ENCODE peak calls at places on chromosomes 11 and 22, in six cellular contexts. E is right lobe of liver, Q is endothelial cell of umbilical vein, R is tibial nerve, F is right cardiac atrium, I is body of pancreas. U is an unnamed sample. For H3K4me1 and H3K9me3, the result is how much of the 10 kb centered on the place peaks cover.

GRCh38 chr22:38417252-38418060 is 37.5 kb downstream of the KCNJ4 start:
- DNase-seq in E (peak), F (peak), Q (no peak), R (no peak), I (no peak), U (no peak)

GRCh38 chr22:37898441-37899181 is 7.5 kb upstream of the MICALL1 start:
- DNase-seq in R (no peak), F (no peak), E (no peak), Q (no peak), I (peak), U (no peak)

GRCh38 chr11:13487661-13488030 is 8.2 kb downstream of the PTH start:
- DNase-seq in E (no peak), I (peak), R (no peak), Q (peak), F (no peak), U (no peak)

GRCh38 chr11:109993786-109994185 is 99.4 kb upstream of the ZC3H12C start:
- DNase-seq in F (no peak), E (no peak), Q (no peak), I (no peak), R (no peak), U (no peak)

GRCh38 chr22:23381661-23382427 is 198.2 kb downstream of the IGLL1 start:
- DNase-seq in F (no peak), R (no peak), I (no peak), Q (no peak), E (no peak), U (no peak)

GRCh38 chr11:1948389-1948788 is 1.3 kb downstream of the MRPL23 start:
- DNase-seq in F (no peak), Q (no peak), I (peak), E (no peak), R (peak), U (no peak)

GRCh38 chr11:102449651-102450570 is 2.7 kb downstream of the TMEM123 start:
- DNase-seq in F (no peak), E (no peak), Q (peak), I (no peak), R (no peak), U (no peak)

GRCh38 chr11:65279713-65280459 is 18.1 kb downstream of the POLA2 start:
- DNase-seq in I (peak), E (no peak), F (no peak), Q (peak), R (no peak), U (peak)

GRCh38 chr11:74689666-74690065 is 41.6 kb downstream of the CHRDL2 start:
- DNase-seq in E (no peak), R (no peak), I (no peak), Q (no peak), F (no peak), U (no peak)

GRCh38 chr11:4865855-4866254 is 15.8 kb upstream of the OR51T1 start:
- DNase-seq in Q (no peak), F (no peak), E (no peak), I (no peak), R (no peak), U (no peak)

GRCh38 chr11:16226245-16226644 is 130.1 kb downstream of the SOX6 start:
- DNase-seq in Q (peak), I (peak), F (peak), R (no peak), E (peak), U (no peak)

GRCh38 chr11:3808846-3809623 is 675 bp downstream of the PGAP2 start:
- DNase-seq in I (peak), R (no peak), F (no peak), Q (peak), E (no peak), U (no peak)

GRCh38 chr22:50604623-50605348 is 4.2 kb downstream of the MAPK8IP2 start:
- DNase-seq in I (no peak), Q (no peak), F (peak), E (no peak), R (no peak), U (no peak)

GRCh38 chr11:82872377-82873150 is 27.7 kb downstream of the PRCP start:
- DNase-seq in E (no peak), R (no peak), I (no peak), Q (peak), F (no peak), U (no peak)

GRCh38 chr11:110174645-110175310 is 81.6 kb downstream of the ZC3H12C start:
- DNase-seq in Q (no peak), F (peak), I (no peak), E (no peak), R (no peak), U (no peak)

GRCh38 chr11:1298695-1299492 is 10.5 kb downstream of the TOLLIP start:
- DNase-seq in R (peak), E (peak), F (peak), Q (no peak), I (peak), U (no peak)

GRCh38 chr11:65606876-65607613 is 7.0 kb downstream of the MAP3K11 start:
- DNase-seq in F (peak), Q (peak), R (peak), I (peak), E (peak), U (peak)

GRCh38 chr11:370087-370941 is 1.0 kb downstream of the B4GALNT4 start:
- DNase-seq in Q (no peak), E (no peak), I (no peak), F (peak), R (no peak), U (no peak)

GRCh38 chr22:17880020-17880419 is 105.8 kb upstream of the BID start:
- DNase-seq in I (no peak), Q (no peak), F (no peak), R (no peak), E (no peak), U (no peak)

GRCh38 chr11:65112551-65113360 is 1.1 kb downstream of the TM7SF2 start:
- DNase-seq in R (no peak), Q (peak), F (peak), E (peak), I (peak), U (no peak)

GRCh38 chr11:20451568-20451967 is 64.1 kb downstream of the PRMT3 start:
- DNase-seq in R (no peak), E (no peak), I (no peak), Q (no peak), F (no peak), U (no peak)

GRCh38 chr11:123086315-123086714 is 24.4 kb upstream of the HSPA8 start:
- DNase-seq in F (no peak), Q (no peak), E (no peak), I (no peak), R (no peak), U (no peak)

GRCh38 chr11:131295986-131296385 is 74.4 kb upstream of the NTM start:
- DNase-seq in E (no peak), Q (no peak), R (no peak), I (no peak), F (no peak), U (no peak)

GRCh38 chr11:94728541-94728940 is 39.6 kb upstream of the AMOTL1 start:
- DNase-seq in E (no peak), Q (no peak), F (no peak), R (no peak), I (no peak), U (no peak)

GRCh38 chr11:130049260-130049659 is 20.4 kb upstream of the APLP2 start:
- DNase-seq in R (no peak), I (peak), E (no peak), Q (no peak), F (no peak), U (no peak)

GRCh38 chr11:60127311-60127811 is 38.9 kb downstream of the MS4A2 start:
- DNase-seq in F (no peak), Q (no peak), E (no peak), R (no peak), I (peak), U (no peak)

GRCh38 chr11:80844110-80844509 is 1403.3 kb upstream of the TENM4 start:
- DNase-seq in Q (no peak), I (no peak), F (no peak), R (no peak), E (no peak), U (no peak)

GRCh38 chr11:80846979-80847378 is 1406.1 kb upstream of the TENM4 start:
- DNase-seq in E (no peak), R (no peak), I (no peak), Q (peak), F (no peak), U (no peak)

GRCh38 chr11:80843266-80843974 is 1402.6 kb upstream of the TENM4 start:
- DNase-seq in E (no peak), R (no peak), F (no peak), I (no peak), Q (no peak), U (no peak)

GRCh38 chr11:80849253-80849652 is 1408.4 kb upstream of the TENM4 start:
- DNase-seq in Q (no peak), F (no peak), E (no peak), I (no peak), R (no peak), U (no peak)

GRCh38 chr11:80846442-80846841 is 1405.6 kb upstream of the TENM4 start:
- DNase-seq in Q (peak), F (no peak), R (no peak), E (no peak), I (no peak), U (no peak)
- H3K4me1 ChIP-seq in Q (under half), F (under half), R (under half), E (under half), I (under half), U (under half)

GRCh38 chr11:97893612-97894011 is 1127.1 kb upstream of the CNTN5 start:
- DNase-seq in F (no peak), E (no peak), Q (no peak), R (no peak), I (no peak), U (no peak)
- H3K9me3 ChIP-seq in F (under half), E (under half), Q (under half), R (under half), I (under half), U (under half)

GRCh38 chr11:8686325-8686724 is 3.7 kb downstream of the RPL27A start:
- DNase-seq in Q (no peak), R (no peak), I (no peak), F (no peak), E (no peak), U (no peak)
- H3K4me1 ChIP-seq in Q (under half), R (under half), I (half or more), F (under half), E (under half), U (under half)

DNA sequence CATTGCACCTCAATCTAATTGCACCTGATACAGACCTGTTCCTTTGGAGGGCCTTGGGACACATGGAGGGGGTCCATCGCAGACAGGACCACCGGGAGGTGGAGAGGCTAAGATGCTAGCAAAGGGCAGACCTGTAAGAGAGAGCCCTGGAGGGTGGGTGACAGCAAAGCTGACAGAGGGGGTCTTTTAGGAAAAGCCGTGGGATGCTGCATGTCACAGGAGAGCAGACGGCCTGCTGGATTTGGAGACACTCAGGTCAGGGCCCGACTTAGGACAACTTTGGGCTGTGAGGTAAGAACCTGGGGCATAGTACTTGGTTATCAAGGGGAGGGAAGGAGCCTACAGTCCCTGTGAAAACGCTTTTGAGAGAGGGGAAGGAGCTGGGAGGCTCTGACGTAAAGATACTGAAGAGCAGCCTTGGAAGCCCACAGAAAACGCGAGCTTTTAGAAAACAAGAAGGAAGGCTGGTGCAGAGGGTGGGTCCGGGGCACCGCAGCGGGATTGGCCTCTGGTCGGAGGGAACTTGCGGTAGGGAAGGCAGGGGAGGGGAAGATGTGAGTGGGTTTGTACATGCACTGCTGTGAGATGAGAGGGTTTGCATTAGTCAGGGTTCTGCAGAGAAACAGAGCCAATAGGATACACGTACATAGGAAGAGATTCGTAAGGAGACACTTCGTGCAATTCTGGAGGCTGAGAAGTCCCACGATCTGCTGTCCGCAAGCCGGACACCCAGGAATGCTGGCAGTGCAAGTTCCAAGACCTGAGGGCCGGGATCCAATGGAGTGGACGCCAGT is 868.5 kb downstream of the TBC1D22A start:
- DNase-seq in F (no peak), Q (no peak), I (no peak), E (no peak), R (no peak), U (no peak)
- H3K9me3 ChIP-seq in F (under half), Q (under half), I (under half), E (under half), R (under half), U (under half)

GRCh38 chr22:46094676-46095075 is 55.6 kb upstream of the PPARA start:
- DNase-seq in I (no peak), F (peak), Q (no peak), R (no peak), E (no peak), U (no peak)

GRCh38 chr22:46093796-46094195 is 56.5 kb upstream of the PPARA start:
- DNase-seq in I (no peak), E (no peak), R (no peak), Q (no peak), F (peak), U (no peak)

GRCh38 chr22:46092011-46092410 is 58.3 kb upstream of the PPARA start:
- DNase-seq in R (no peak), F (peak), E (no peak), I (no peak), Q (no peak), U (no peak)

GRCh38 chr22:46091277-46091977 is 58.9 kb upstream of the PPARA start:
- DNase-seq in I (no peak), Q (no peak), R (no peak), F (peak), E (peak), U (no peak)

DNA sequence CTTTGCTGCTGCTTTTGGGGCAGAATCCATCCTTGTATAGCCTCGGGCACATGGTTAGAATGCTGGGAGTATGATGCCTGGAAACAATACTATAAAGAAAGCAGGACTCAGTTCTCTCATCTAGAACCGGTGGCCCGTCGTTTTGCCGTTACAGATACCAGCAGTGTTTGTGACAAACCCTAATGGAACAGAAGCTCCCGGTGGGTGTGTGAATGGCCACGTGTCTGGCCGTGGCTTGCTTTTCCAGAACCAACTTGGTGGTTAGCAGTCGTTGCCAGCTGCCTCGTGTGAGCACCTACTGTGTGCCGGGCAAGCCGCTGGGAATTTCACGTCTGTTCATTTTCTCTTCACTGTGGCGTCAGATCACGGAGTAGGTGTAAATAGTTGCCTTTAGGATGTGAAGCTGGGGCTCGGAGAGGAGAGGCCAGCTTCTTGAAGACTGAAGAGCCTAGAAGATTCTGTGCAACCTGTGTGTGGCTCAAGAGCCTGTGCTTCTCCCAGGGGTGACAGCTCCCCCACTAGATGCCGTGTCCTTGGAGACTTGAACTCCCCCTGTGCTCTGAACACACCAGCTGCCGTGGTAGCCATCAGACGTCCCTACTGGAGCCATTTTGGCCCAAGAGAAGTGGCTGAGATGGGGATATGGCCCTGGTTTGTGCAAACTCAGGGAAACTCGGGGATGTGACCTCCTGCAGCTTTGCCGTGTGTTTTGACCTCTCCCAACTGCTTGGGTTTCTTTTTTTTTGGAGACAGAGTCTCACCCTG is 57.5 kb upstream of the PPARA start:
- DNase-seq in E (no peak), R (no peak), I (no peak), F (peak), Q (no peak), U (no peak)
- H3K4me1 ChIP-seq in E (under half), R (half or more), I (half or more), F (under half), Q (under half), U (under half)

DNA sequence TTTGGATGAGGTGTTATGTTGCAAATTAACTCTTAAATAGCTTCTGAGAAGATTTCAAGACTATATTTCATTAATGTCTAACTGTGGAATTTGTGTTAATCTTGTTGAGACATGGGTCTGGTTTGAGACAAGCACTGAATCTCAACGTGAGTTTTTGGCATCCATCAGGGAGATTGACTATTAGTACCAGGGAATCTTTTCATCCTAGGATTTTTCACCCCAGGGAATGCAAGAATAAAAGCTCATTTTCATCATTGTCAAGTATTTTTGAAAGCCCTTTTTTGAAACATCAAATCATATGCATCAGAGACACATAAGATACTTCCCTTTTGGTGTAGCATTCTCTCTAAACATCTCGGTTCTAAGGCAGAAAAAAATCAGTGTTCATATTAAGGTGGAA is 19.5 kb downstream of the OR5T2 start:
- DNase-seq in I (no peak), R (no peak), E (no peak), F (no peak), Q (no peak), U (no peak)
- H3K9me3 ChIP-seq in I (under half), R (under half), E (under half), F (under half), Q (under half), U (under half)

GRCh38 chr11:85746640-85747039 is 60.6 kb upstream of the CCDC89 start:
- DNase-seq in R (no peak), F (no peak), E (no peak), I (no peak), Q (no peak), U (no peak)
- H3K4me1 ChIP-seq in R (under half), F (under half), E (under half), I (under half), Q (under half), U (under half)

GRCh38 chr11:70527046-70527395 is 128.7 kb downstream of the CTTN start:
- DNase-seq in F (peak), I (no peak), E (peak), Q (no peak), R (no peak), U (no peak)
- H3K9me3 ChIP-seq in F (under half), I (under half), E (under half), Q (under half), R (under half), U (under half)

GRCh38 chr11:34509336-34509902 is 4.2 kb downstream of the ELF5 start:
- DNase-seq in Q (no peak), R (no peak), I (peak), F (no peak), E (no peak), U (no peak)

GRCh38 chr11:34508514-34508913 is 5.1 kb downstream of the ELF5 start:
- DNase-seq in E (no peak), R (no peak), I (peak), F (no peak), Q (no peak), U (no peak)

GRCh38 chr11:34502949-34503348 is 10.6 kb downstream of the ELF5 start:
- DNase-seq in F (no peak), Q (no peak), E (no peak), R (no peak), I (no peak), U (no peak)

GRCh38 chr11:34507156-34507555 is 6.4 kb downstream of the ELF5 start:
- DNase-seq in I (no peak), F (no peak), E (no peak), R (no peak), Q (no peak), U (no peak)

GRCh38 chr11:34505874-34506273 is 7.7 kb downstream of the ELF5 start:
- DNase-seq in Q (no peak), E (no peak), R (no peak), F (no peak), I (no peak), U (no peak)
- H3K4me1 ChIP-seq in Q (under half), E (under half), R (under half), F (under half), I (under half), U (under half)

GRCh38 chr11:31652528-31652927 is 143.0 kb downstream of the ELP4 start:
- DNase-seq in E (no peak), I (no peak), R (no peak), Q (no peak), F (no peak), U (no peak)
- H3K9me3 ChIP-seq in E (under half), I (under half), R (under half), Q (under half), F (under half), U (under half)

U was measured in thoracic aorta.